ENCODE peak calls at places on chromosomes 11 and 22, in four cellular contexts. Z is IMR-90; L is iPS DF 6.9; P is CD4-positive, CD25-positive, alpha-beta regulatory T cell. U is an unnamed sample. For H3K4me1, the result is how much of the 10 kb centered on the place peaks cover.

GRCh38 chr22:20573176-20573829 is 65.9 kb downstream of the MED15 start:
- DNase-seq in P (no peak), Z (peak), L (no peak), U (no peak)

GRCh38 chr11:18768472-18768901 is 23.1 kb downstream of the PTPN5 start:
- DNase-seq in L (no peak), Z (no peak), P (no peak), U (no peak)

GRCh38 chr22:25564320-25564978 is at the start of gene GRK3:
- DNase-seq in Z (peak), L (peak), P (peak), U (peak)

GRCh38 chr11:61833478-61833877 is 5.4 kb downstream of the FADS2 start:
- DNase-seq in P (no peak), Z (no peak), L (no peak), U (no peak)

GRCh38 chr11:109914038-109914437 is 179.2 kb upstream of the ZC3H12C start:
- DNase-seq in Z (no peak), P (no peak), L (no peak), U (no peak)

GRCh38 chr22:45007247-45007945 is 2.4 kb downstream of the PHF21B start:
- DNase-seq in Z (peak), P (no peak), L (no peak), U (no peak)

GRCh38 chr22:39277135-39277607 is 32.4 kb upstream of the PDGFB start:
- DNase-seq in Z (peak), L (no peak), P (no peak), U (no peak)

GRCh38 chr11:124740277-124740882 is 638 bp downstream of the NRGN start:
- DNase-seq in Z (no peak), P (peak), L (no peak), U (no peak)

GRCh38 chr11:119625206-119625988 is 103.6 kb downstream of the NECTIN1 start:
- DNase-seq in L (no peak), Z (no peak), P (no peak), U (no peak)

GRCh38 chr11:62352355-62353336 is 15.4 kb downstream of the ASRGL1 start:
- DNase-seq in Z (no peak), P (no peak), L (no peak), U (no peak)

GRCh38 chr22:19292262-19293230 is 1.0 kb upstream of the CLTCL1 start:
- DNase-seq in Z (no peak), L (no peak), P (no peak), U (peak)

GRCh38 chr11:73507086-73507485 is 90.8 kb downstream of the FAM168A start:
- DNase-seq in L (no peak), Z (peak), P (no peak), U (no peak)

GRCh38 chr11:133911169-133911568 is 45.6 kb downstream of the IGSF9B start:
- DNase-seq in P (no peak), L (no peak), Z (no peak), U (no peak)

GRCh38 chr22:45476814-45477213 is 25.9 kb upstream of the FBLN1 start:
- DNase-seq in P (no peak), L (no peak), Z (no peak), U (no peak)

GRCh38 chr11:84800755-84801346 is 826.3 kb downstream of the DLG2 start:
- DNase-seq in P (no peak), L (no peak), Z (peak), U (no peak)

GRCh38 chr11:131537196-131537595 is 166.8 kb downstream of the NTM start:
- DNase-seq in Z (no peak), L (no peak), P (no peak), U (no peak)

GRCh38 chr11:74466916-74467885 is at the start of gene KCNE3:
- DNase-seq in L (no peak), P (no peak), Z (no peak), U (no peak)

GRCh38 chr11:82842019-82842418 is 58.2 kb downstream of the PRCP start:
- DNase-seq in L (no peak), P (no peak), Z (no peak), U (no peak)

GRCh38 chr11:131767421-131767820 is 397.0 kb downstream of the NTM start:
- DNase-seq in L (no peak), P (no peak), Z (peak), U (no peak)

GRCh38 chr11:108958446-108959123 is 293.7 kb downstream of the DDX10 start:
- DNase-seq in L (no peak), P (no peak), Z (peak), U (no peak)

GRCh38 chr22:46070722-46071450 is 79.4 kb upstream of the PPARA start:
- DNase-seq in P (no peak), Z (peak), L (no peak), U (peak)

GRCh38 chr11:68839953-68840641 is 1.6 kb downstream of the CPT1A start:
- DNase-seq in Z (peak), L (no peak), P (no peak), U (no peak)

GRCh38 chr11:131668867-131669780 is 298.7 kb downstream of the NTM start:
- DNase-seq in P (no peak), Z (peak), L (no peak), U (peak)

GRCh38 chr22:20398420-20398819 is 4.5 kb downstream of the ZNF74 start:
- DNase-seq in P (no peak), L (no peak), Z (no peak), U (no peak)

GRCh38 chr11:109424893-109425292 is 2.9 kb downstream of the C11orf87 start:
- DNase-seq in P (no peak), Z (no peak), L (no peak), U (no peak)

GRCh38 chr11:117305145-117305544 is 10.9 kb downstream of the BACE1 start:
- DNase-seq in P (no peak), Z (no peak), L (no peak), U (no peak)

GRCh38 chr22:11628651-11629511 is 3899.1 kb upstream of the OR11H1 start:
- DNase-seq in L (no peak), P (no peak), Z (no peak), U (peak)

GRCh38 chr22:46436595-46437163 is 100.7 kb downstream of the CELSR1 start:
- DNase-seq in Z (peak), P (no peak), L (no peak), U (no peak)

GRCh38 chr11:63868399-63869064 is 29.6 kb downstream of the MARK2 start:
- DNase-seq in L (no peak), P (no peak), Z (no peak), U (no peak)

GRCh38 chr11:63869686-63870085 is 30.8 kb downstream of the MARK2 start:
- DNase-seq in Z (no peak), P (peak), L (no peak), U (no peak)

GRCh38 chr11:63866211-63866610 is 27.3 kb downstream of the MARK2 start:
- DNase-seq in Z (peak), P (peak), L (no peak), U (peak)

GRCh38 chr11:63869171-63869591 is 30.3 kb downstream of the MARK2 start:
- DNase-seq in L (no peak), P (no peak), Z (no peak), U (no peak)

GRCh38 chr11:63867511-63867910 is 28.6 kb downstream of the MARK2 start:
- DNase-seq in Z (no peak), P (no peak), L (no peak), U (no peak)
- H3K4me1 ChIP-seq in Z (under half), P (half or more), L (under half), U (half or more)

GRCh38 chr11:94785509-94785908 is 17.4 kb downstream of the AMOTL1 start:
- DNase-seq in Z (no peak), L (no peak), P (no peak), U (no peak)

GRCh38 chr11:94782446-94782845 is 14.3 kb downstream of the AMOTL1 start:
- DNase-seq in Z (no peak), L (no peak), P (no peak), U (no peak)

GRCh38 chr11:94786264-94787126 is 18.3 kb downstream of the AMOTL1 start:
- DNase-seq in P (no peak), Z (peak), L (no peak), U (no peak)

GRCh38 chr11:94787798-94788197 is 19.6 kb downstream of the AMOTL1 start:
- DNase-seq in Z (no peak), L (no peak), P (no peak), U (no peak)

GRCh38 chr11:94784884-94785283 is 16.7 kb downstream of the AMOTL1 start:
- DNase-seq in Z (no peak), P (no peak), L (no peak), U (no peak)
- H3K27ac ChIP-seq in Z (no peak), P (no peak), L (no peak), U (no peak)

DNA sequence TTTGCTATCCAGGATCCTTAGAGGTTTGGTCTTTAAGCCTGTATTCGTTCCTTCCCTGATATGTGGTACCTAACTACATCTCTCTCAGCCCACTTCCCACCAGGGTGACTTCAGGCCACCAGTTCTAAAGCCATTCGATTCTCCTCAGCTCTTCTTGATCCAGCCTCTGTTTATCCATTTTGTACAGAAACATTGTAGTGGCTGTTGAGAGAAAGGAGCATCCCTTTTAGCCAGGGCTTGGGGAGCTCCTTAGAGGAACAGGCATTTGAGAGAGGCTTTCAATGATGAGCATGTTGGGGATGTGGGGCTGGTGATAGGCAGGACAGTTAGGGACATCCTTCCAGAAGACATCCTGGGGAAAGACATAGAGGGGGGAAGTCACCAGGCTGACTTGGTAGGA is 17.9 kb downstream of the UBE2L3 start:
- DNase-seq in Z (no peak), P (no peak), L (no peak), U (no peak)
- H3K4me1 ChIP-seq in Z (under half), P (under half), L (under half), U (under half)

DNA sequence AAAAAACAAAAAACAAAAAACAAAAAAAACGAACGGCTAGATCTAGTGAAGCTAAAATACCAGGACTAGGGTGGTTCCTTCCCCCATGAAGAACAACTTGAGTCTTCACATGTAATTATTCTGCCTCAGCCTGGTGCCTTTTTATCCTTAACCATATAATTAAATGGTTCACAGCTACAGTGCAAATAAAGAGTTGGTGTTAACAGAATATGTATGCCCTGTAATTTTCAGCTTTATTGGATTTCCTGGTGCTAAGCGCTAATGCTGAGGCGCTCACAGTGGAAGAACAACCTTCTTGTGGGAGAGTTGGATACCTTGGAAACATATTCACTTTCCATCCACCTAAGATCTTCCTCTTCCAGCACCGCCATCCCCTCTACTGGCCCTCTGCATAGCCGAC is 158.5 kb upstream of the SORL1-AS1 start:
- DNase-seq in P (no peak), Z (no peak), L (no peak), U (no peak)
- H3K27ac ChIP-seq in P (no peak), Z (no peak), L (no peak), U (no peak)

GRCh38 chr22:49639956-49640355 is 187.7 kb downstream of the BRD1 start:
- DNase-seq in P (no peak), Z (no peak), L (no peak), U (no peak)
- H3K4me1 ChIP-seq in P (under half), Z (under half), L (under half), U (under half)

GRCh38 chr11:1409108-1409851 is 19.5 kb downstream of the BRSK2 start:
- DNase-seq in L (no peak), P (no peak), Z (no peak), U (no peak)

GRCh38 chr11:1405186-1406020 is 15.7 kb downstream of the BRSK2 start:
- DNase-seq in Z (no peak), P (no peak), L (no peak), U (no peak)

GRCh38 chr11:1408346-1408745 is 18.6 kb downstream of the BRSK2 start:
- DNase-seq in P (no peak), Z (no peak), L (no peak), U (no peak)

GRCh38 chr11:1406571-1407485 is 17.1 kb downstream of the BRSK2 start:
- DNase-seq in L (no peak), Z (no peak), P (no peak), U (no peak)

DNA sequence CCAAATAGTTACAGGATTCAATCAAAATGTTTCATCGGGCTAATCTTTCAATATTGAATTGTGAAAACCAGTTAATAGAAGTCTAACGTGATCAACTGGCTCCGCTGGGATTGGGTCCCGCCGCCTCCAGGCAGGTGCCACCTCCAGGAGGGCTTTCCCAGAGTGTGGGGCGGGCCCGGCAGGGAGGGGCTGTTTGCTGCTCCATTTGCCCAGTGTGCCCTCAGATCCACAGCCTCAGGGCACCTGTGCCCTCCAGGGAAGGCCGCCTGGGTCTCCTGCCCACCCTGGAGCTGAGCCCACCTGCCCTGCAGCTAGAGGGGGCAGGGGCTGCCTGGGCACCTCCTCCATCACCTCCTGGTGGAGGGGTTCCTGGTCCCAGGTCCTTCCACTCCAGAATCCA is 17.9 kb downstream of the BRSK2 start:
- DNase-seq in L (no peak), Z (no peak), P (no peak), U (no peak)
- H3K27ac ChIP-seq in L (no peak), Z (no peak), P (no peak), U (no peak)